ENCODE peak calls at places on chromosomes 11 and 22, in six cellular contexts. R is stimulated activated CD4-positive, alpha-beta T cell treated with anti-CD3 and anti-CD28 coated beads, Interleukin-12 subunit alpha, Interleukin-12 subunit beta, amount 100 ng/mL, for 48 hours; T is endothelial cell; A is NCI-H1092; Q is COLO829; I is BE2C. D is an unnamed sample.

GRCh38 chr11:110830344-110831141 is 118.3 kb upstream of the ARHGAP20 start:
- DNase-seq in R (no peak), T (no peak), A (no peak), Q (no peak), I (no peak), D (no peak)

GRCh38 chr22:44711236-44711560 is 9.2 kb downstream of the PRR5 start:
- DNase-seq in R (no peak), T (no peak), A (no peak), Q (no peak), I (no peak), D (no peak)

GRCh38 chr22:29040385-29041275 is 21.0 kb downstream of the C22orf31 start:
- DNase-seq in R (peak; percentile 10), T (peak; percentile 67), A (peak; percentile 48), Q (peak; percentile 72), I (peak; percentile 75), D (no peak)

GRCh38 chr11:9847636-9848035 is 183.8 kb downstream of the SWAP70 start:
- DNase-seq in R (no peak), T (no peak), A (no peak), Q (no peak), I (no peak), D (no peak)

GRCh38 chr22:36589856-36590255 is 60.9 kb upstream of the EIF3D start:
- DNase-seq in R (no peak), T (no peak), A (no peak), Q (no peak), I (peak; percentile 47), D (no peak)

GRCh38 chr11:12079726-12080556 is 30.4 kb upstream of the MICAL2 start:
- DNase-seq in R (no peak), T (no peak), A (no peak), Q (peak; percentile 91), I (no peak), D (no peak)

GRCh38 chr11:45449036-45449601 is 163.0 kb upstream of the SYT13 start:
- DNase-seq in R (no peak), T (no peak), A (no peak), Q (no peak), I (no peak), D (no peak)

GRCh38 chr22:42955087-42955630 is 59.8 kb downstream of the PACSIN2 start:
- DNase-seq in R (no peak), T (no peak), A (no peak), Q (no peak), I (no peak), D (no peak)

GRCh38 chr11:47083913-47084312 is 92.8 kb downstream of the ARFGAP2 start:
- DNase-seq in R (no peak), T (no peak), A (no peak), Q (no peak), I (no peak), D (no peak)

GRCh38 chr11:16956538-16957153 is 57.6 kb downstream of the PLEKHA7 start:
- DNase-seq in R (no peak), T (no peak), A (no peak), Q (no peak), I (no peak), D (no peak)

GRCh38 chr11:122154227-122154626 is 38.2 kb upstream of the BLID start:
- DNase-seq in R (no peak), T (no peak), A (no peak), Q (no peak), I (no peak), D (no peak)

GRCh38 chr11:13367115-13367514 is 89.5 kb downstream of the BMAL1 start:
- DNase-seq in R (no peak), T (no peak), A (no peak), Q (no peak), I (no peak), D (no peak)

GRCh38 chr11:33690290-33691050 is 10.2 kb downstream of the C11orf91 start:
- DNase-seq in R (no peak), T (no peak), A (no peak), Q (peak; percentile 80), I (no peak), D (no peak)

GRCh38 chr22:22239311-22239939 is 5.2 kb upstream of the VPREB1 start:
- DNase-seq in R (no peak), T (no peak), A (no peak), Q (no peak), I (no peak), D (no peak)

GRCh38 chr22:24985824-24986214 is 33.3 kb downstream of the KIAA1671 start:
- DNase-seq in R (no peak), T (no peak), A (no peak), Q (no peak), I (no peak), D (no peak)

GRCh38 chr11:43943357-43943930 is 1.0 kb downstream of the C11orf96 start:
- DNase-seq in R (no peak), T (peak; percentile 20), A (no peak), Q (no peak), I (peak; percentile 25), D (no peak)

GRCh38 chr11:25901415-25901814 is 430.5 kb upstream of the ANO3 start:
- DNase-seq in R (no peak), T (no peak), A (no peak), Q (no peak), I (no peak), D (no peak)

GRCh38 chr11:110077866-110078325 is 15.3 kb upstream of the ZC3H12C start:
- DNase-seq in R (no peak), T (no peak), A (no peak), Q (peak; percentile 43), I (no peak), D (no peak)

GRCh38 chr11:112564228-112564955 is 303.7 kb upstream of the PLET1 start:
- DNase-seq in R (no peak), T (no peak), A (no peak), Q (peak; percentile 71), I (no peak), D (no peak)

GRCh38 chr22:19524170-19525115 is at the start of gene CLDN5:
- DNase-seq in R (no peak), T (peak; percentile 57), A (no peak), Q (no peak), I (no peak), D (peak; percentile 56)

GRCh38 chr11:57290288-57290687 is 34.5 kb downstream of the TNKS1BP1 start:
- DNase-seq in R (no peak), T (no peak), A (no peak), Q (no peak), I (no peak), D (no peak)

GRCh38 chr11:2531277-2531986 is 86.6 kb downstream of the KCNQ1 start:
- DNase-seq in R (no peak), T (peak; percentile 93), A (peak; percentile 48), Q (peak; percentile 59), I (peak; percentile 64), D (peak; percentile 64)

GRCh38 chr11:129348813-129349212 is 26.8 kb upstream of the BARX2 start:
- DNase-seq in R (no peak), T (no peak), A (no peak), Q (no peak), I (no peak), D (no peak)

GRCh38 chr11:6627762-6628241 is 8.6 kb upstream of the TPP1 start:
- DNase-seq in R (no peak), T (no peak), A (no peak), Q (no peak), I (no peak), D (no peak)

D was measured in GM12891.